ENCODE peak calls at places on chromosomes 4 and X, in ten cellular contexts. W is psoas muscle, Y is astrocyte, Z is left ventricle myocardium inferior, E is spleen, D is mucosa of descending colon, A is hepatocyte, H is body of pancreas, S is brain microvascular endothelial cell, R is OCI-LY7. M is an unnamed sample.

GRCh38 chr4:165375465-165375864 is 3.3 kb upstream of the CPE start:
- DNase-seq in S (no peak), E (no peak), H (no peak), Y (no peak), Z (no peak), A (no peak), D (no peak), W (no peak), R (no peak), M (no peak)

GRCh38 chr4:6920174-6920573 is 10.5 kb downstream of the TBC1D14 start:
- DNase-seq in Z (no peak), H (no peak), R (no peak), Y (no peak), A (no peak), D (no peak), E (peak; percentile 42), S (no peak), W (no peak), M (no peak)

GRCh38 chr4:73450398-73451004 is 14.5 kb downstream of the AFP start:
- DNase-seq in W (peak; percentile 52), D (no peak), Y (peak; percentile 98), H (peak; percentile 57), E (no peak), R (no peak), Z (peak; percentile 25), A (peak; percentile 25), S (peak; percentile 92), M (no peak)

GRCh38 chr4:16779028-16779675 is 119.3 kb downstream of the LDB2 start:
- DNase-seq in D (no peak), S (no peak), Y (peak; percentile 85), A (no peak), H (no peak), W (no peak), Z (no peak), E (no peak), R (no peak), M (no peak)

GRCh38 chrX:16771483-16772398 is 14.5 kb upstream of the TXLNG start:
- DNase-seq in Z (no peak), D (peak; percentile 62), H (no peak), Y (peak; percentile 80), E (no peak), A (peak; percentile 78), W (no peak), S (peak; percentile 86), R (no peak), M (peak; percentile 67)

GRCh38 chrX:9438950-9439494 is 25.8 kb upstream of the TBL1X start:
- DNase-seq in H (no peak), Z (no peak), D (no peak), Y (no peak), E (no peak), W (no peak), S (peak; percentile 21), R (no peak), A (no peak), M (no peak)

GRCh38 chrX:4935387-4935786 is 1221.9 kb upstream of the PRKX start:
- DNase-seq in E (no peak), Z (no peak), W (no peak), A (no peak), D (no peak), Y (no peak), R (no peak), S (no peak), H (no peak), M (no peak)

GRCh38 chrX:64206556-64207162 is 1.2 kb upstream of the AMER1 start:
- DNase-seq in W (no peak), E (no peak), S (no peak), Y (no peak), R (peak; percentile 3), H (peak; percentile 23), D (peak; percentile 19), Z (peak; percentile 36), A (peak; percentile 17), M (no peak)

GRCh38 chrX:131881194-131881593 is 141.9 kb upstream of the STK26 start:
- DNase-seq in E (no peak), W (no peak), R (no peak), S (no peak), Z (no peak), Y (no peak), D (no peak), H (no peak), A (no peak), M (no peak)

GRCh38 chr4:10272511-10272910 is 155.9 kb upstream of the WDR1 start:
- DNase-seq in W (no peak), Y (no peak), A (no peak), S (no peak), Z (no peak), H (no peak), E (no peak), R (no peak), D (no peak), M (no peak)

GRCh38 chr4:150855981-150856510 is 159.0 kb downstream of the LRBA start:
- DNase-seq in H (no peak), R (no peak), Z (no peak), W (no peak), Y (no peak), S (no peak), A (no peak), D (no peak), E (no peak), M (no peak)

GRCh38 chr4:23034726-23035125 is 342.0 kb downstream of the GBA3 start:
- DNase-seq in D (no peak), Z (no peak), H (no peak), E (no peak), W (no peak), R (no peak), A (no peak), S (no peak), Y (no peak), M (no peak)

GRCh38 chrX:48945517-48946348 is 11.7 kb downstream of the OTUD5 start:
- DNase-seq in D (peak; percentile 49), W (no peak), R (peak; percentile 53), E (peak; percentile 88), S (peak; percentile 37), H (peak; percentile 61), Y (no peak), Z (peak; percentile 22), A (peak; percentile 76), M (peak; percentile 55)

GRCh38 chr4:159341486-159341885 is 238.6 kb downstream of the RAPGEF2 start:
- DNase-seq in Z (no peak), D (no peak), R (no peak), Y (no peak), A (no peak), W (no peak), E (no peak), H (no peak), S (no peak), M (no peak)

GRCh38 chr4:85127653-85128052 is 161.2 kb upstream of the WDFY3 start:
- DNase-seq in Z (no peak), E (peak; percentile 79), R (peak; percentile 44), W (no peak), Y (peak; percentile 3), D (no peak), H (peak; percentile 55), S (no peak), A (peak; percentile 36), M (no peak)
- TF ChIP-seq CTCF in Z (peak; percentile 45), E (peak; percentile 49), R (peak; percentile 73), W (peak; percentile 14), Y (peak; percentile 32), D (no peak), H (peak; percentile 17), S (peak; percentile 77), A (peak; percentile 41), M (no peak)

GRCh38 chr4:11633435-11633834 is 204.7 kb upstream of the HS3ST1 start:
- DNase-seq in D (no peak), W (no peak), A (no peak), H (no peak), R (no peak), S (no peak), Y (no peak), E (no peak), Z (no peak), M (no peak)

GRCh38 chr4:11632488-11632887 is 203.8 kb upstream of the HS3ST1 start:
- DNase-seq in E (no peak), Y (no peak), D (no peak), H (no peak), S (no peak), A (no peak), R (no peak), Z (no peak), W (no peak), M (no peak)

GRCh38 chr4:11631416-11631815 is 202.7 kb upstream of the HS3ST1 start:
- DNase-seq in H (no peak), D (no peak), S (no peak), A (no peak), Z (no peak), W (no peak), Y (no peak), R (no peak), E (no peak), M (no peak)

GRCh38 chr4:11634283-11634682 is 205.6 kb upstream of the HS3ST1 start:
- DNase-seq in R (no peak), Y (no peak), W (no peak), S (no peak), D (peak; percentile 63), Z (no peak), H (no peak), A (peak; percentile 59), E (no peak), M (peak; percentile 66)

GRCh38 chr4:11632015-11632414 is 203.3 kb upstream of the HS3ST1 start:
- DNase-seq in Z (no peak), D (no peak), S (no peak), Y (no peak), H (no peak), A (no peak), W (no peak), E (no peak), R (no peak), M (no peak)
- H3K36me3 ChIP-seq in Z (no peaks in the 10 kb centered on the region), D (no peaks in the 10 kb centered on the region), S (no peaks in the 10 kb centered on the region), Y (no peaks in the 10 kb centered on the region), H (no peaks in the 10 kb centered on the region), A (no peaks in the 10 kb centered on the region), W (no peaks in the 10 kb centered on the region), E (no peaks in the 10 kb centered on the region), R (no peaks in the 10 kb centered on the region), M (no peaks in the 10 kb centered on the region)

DNA sequence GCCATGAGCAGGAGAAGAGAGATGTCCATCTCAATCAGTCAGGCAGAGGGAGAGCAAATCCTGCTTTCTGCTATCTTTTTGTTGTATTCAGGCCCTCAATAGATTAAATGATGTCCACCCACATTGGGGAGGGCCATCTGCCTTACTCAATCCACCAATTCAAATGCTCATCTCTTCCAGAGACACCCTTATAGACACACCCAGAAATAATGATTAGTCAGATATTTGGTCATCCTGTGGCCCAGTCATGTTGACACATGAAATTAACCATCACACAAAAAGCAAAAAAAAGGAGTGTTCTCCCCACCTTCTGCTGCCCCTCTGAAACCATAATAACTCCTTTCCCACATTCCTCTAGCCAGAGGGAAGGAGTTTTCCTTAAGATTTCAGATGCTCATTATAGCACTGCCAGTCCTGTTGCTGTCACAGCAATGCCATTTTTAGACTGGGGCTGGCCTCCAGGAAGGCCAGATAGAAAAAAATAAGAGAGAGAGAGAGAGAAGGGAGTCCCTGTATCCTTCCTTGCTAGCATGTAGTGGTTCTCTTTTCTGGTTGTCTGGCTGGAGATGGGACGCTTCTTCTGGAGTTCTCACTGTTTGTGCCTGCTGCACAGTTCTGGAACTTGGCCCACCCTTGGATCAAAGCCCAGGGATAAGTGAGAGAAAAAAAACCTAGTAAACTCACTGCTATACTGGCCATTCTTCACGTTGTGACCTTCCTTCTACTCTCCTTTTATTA is 177.7 kb downstream of the RBM46 start:
- DNase-seq in H (peak; percentile 54), A (peak; percentile 45), Y (no peak), Z (peak; percentile 69), W (no peak), E (no peak), D (peak; percentile 34), S (no peak), R (no peak), M (peak; percentile 19)
- TF ChIP-seq CTCF in H (no peak), A (no peak), Y (no peak), Z (no peak), W (no peak), E (no peak), D (no peak), S (no peak), R (no peak), M (no peak)

GRCh38 chr4:119030536-119030890 is 105.1 kb upstream of the MYOZ2 start:
- DNase-seq in D (no peak), Z (no peak), R (no peak), S (no peak), Y (no peak), W (peak; percentile 70), A (no peak), H (no peak), E (no peak), M (no peak)
- H3K36me3 ChIP-seq in D (no peaks in the 10 kb centered on the region), Z (peaks cover 33% of the 10 kb centered on the region), R (no peaks in the 10 kb centered on the region), S (no peaks in the 10 kb centered on the region), Y (no peaks in the 10 kb centered on the region), W (peaks cover 42% of the 10 kb centered on the region), A (no peaks in the 10 kb centered on the region), H (no peaks in the 10 kb centered on the region), E (no peaks in the 10 kb centered on the region), M (no peaks in the 10 kb centered on the region)